ENCODE peak calls at places on chromosomes 3 and 15, in five cellular contexts. M is CD8-positive, alpha-beta T cell; V is transverse colon; A is HCT116; L is pancreas. W is an unnamed sample.
A peak's percentile ranks its signal among the peaks of the same experiment; 100 is the strongest.

GRCh38 chr3:52313774-52314188 is 2.3 kb upstream of the DNAH1 start:
- DNase-seq in M (no peak), V (peak; percentile 53), A (no peak), L (no peak), W (peak; percentile 56)

GRCh38 chr15:40982855-40983254 is 29.6 kb downstream of the CHAC1 start:
- DNase-seq in M (no peak), V (no peak), A (no peak), L (no peak), W (no peak)

GRCh38 chr3:125154800-125155269 is 57.7 kb downstream of the SLC12A8 start:
- DNase-seq in M (no peak), V (no peak), A (no peak), L (no peak), W (no peak)

GRCh38 chr3:57951106-57951882 is 56.9 kb upstream of the FLNB start:
- DNase-seq in M (no peak), V (peak; percentile 60), A (peak; percentile 33), L (no peak), W (peak; percentile 68)

GRCh38 chr3:185250653-185251052 is 3.2 kb downstream of the EHHADH start:
- DNase-seq in M (no peak), V (no peak), A (no peak), L (no peak), W (no peak)

GRCh38 chr15:69021895-69022294 is 7.4 kb downstream of the NOX5 start:
- DNase-seq in M (no peak), V (no peak), A (no peak), L (no peak), W (no peak)

GRCh38 chr3:171932153-171932567 is 89.0 kb downstream of the TMEM212 start:
- DNase-seq in M (no peak), V (no peak), A (no peak), L (no peak), W (no peak)

GRCh38 chr15:89472785-89473256 is 23.6 kb downstream of the RHCG start:
- DNase-seq in M (peak; percentile 28), V (peak; percentile 34), A (peak; percentile 48), L (peak; percentile 73), W (peak; percentile 42)

GRCh38 chr3:123883111-123883510 is 1.0 kb downstream of the MYLK start:
- DNase-seq in M (no peak), V (peak; percentile 21), A (no peak), L (no peak), W (no peak)

GRCh38 chr15:48459571-48460461 is 128.6 kb downstream of the DUT start:
- DNase-seq in M (no peak), V (no peak), A (peak; percentile 78), L (no peak), W (no peak)

GRCh38 chr3:156304406-156304805 is 184.0 kb downstream of the KCNAB1 start:
- DNase-seq in M (no peak), V (no peak), A (no peak), L (no peak), W (no peak)

GRCh38 chr3:171974986-171975837 is 64.2 kb upstream of the FNDC3B start:
- DNase-seq in M (no peak), V (no peak), A (no peak), L (no peak), W (no peak)

GRCh38 chr3:113721638-113722037 is 24.4 kb downstream of the NAA50 start:
- DNase-seq in M (no peak), V (no peak), A (no peak), L (no peak), W (no peak)

GRCh38 chr3:172697558-172697957 is 13.3 kb downstream of the NCEH1 start:
- DNase-seq in M (no peak), V (no peak), A (no peak), L (no peak), W (no peak)

GRCh38 chr15:65998486-65998885 is 129.2 kb downstream of the RAB11A start:
- DNase-seq in M (no peak), V (no peak), A (no peak), L (no peak), W (no peak)

GRCh38 chr3:144242797-144243196 is 271.2 kb downstream of the DIPK2A start:
- DNase-seq in M (no peak), V (no peak), A (no peak), L (no peak), W (no peak)

GRCh38 chr15:92097473-92098178 is 244.1 kb downstream of the SLCO3A1 start:
- DNase-seq in M (no peak), V (peak; percentile 46), A (peak; percentile 16), L (peak; percentile 60), W (no peak)

GRCh38 chr3:191282262-191283215 is 46.7 kb upstream of the CCDC50 start:
- DNase-seq in M (no peak), V (no peak), A (no peak), L (no peak), W (no peak)

GRCh38 chr3:10299679-10300078 is 6.9 kb upstream of the GHRL start:
- DNase-seq in M (no peak), V (no peak), A (no peak), L (no peak), W (no peak)

GRCh38 chr3:100230715-100231114 is 30.1 kb upstream of the TBC1D23 start:
- DNase-seq in M (no peak), V (no peak), A (no peak), L (no peak), W (no peak)

GRCh38 chr3:158768881-158769518 is 32.9 kb upstream of the MFSD1 start:
- DNase-seq in M (no peak), V (peak; percentile 11), A (no peak), L (no peak), W (no peak)

GRCh38 chr3:46087871-46088270 is 60.6 kb upstream of the XCR1 start:
- DNase-seq in M (no peak), V (no peak), A (no peak), L (no peak), W (no peak)
- H3K4me1 ChIP-seq in M (no peaks in the 10 kb centered on the region), V (no peaks in the 10 kb centered on the region), A (no peaks in the 10 kb centered on the region), L (no peaks in the 10 kb centered on the region), W (peaks cover 7% of the 10 kb centered on the region)

DNA sequence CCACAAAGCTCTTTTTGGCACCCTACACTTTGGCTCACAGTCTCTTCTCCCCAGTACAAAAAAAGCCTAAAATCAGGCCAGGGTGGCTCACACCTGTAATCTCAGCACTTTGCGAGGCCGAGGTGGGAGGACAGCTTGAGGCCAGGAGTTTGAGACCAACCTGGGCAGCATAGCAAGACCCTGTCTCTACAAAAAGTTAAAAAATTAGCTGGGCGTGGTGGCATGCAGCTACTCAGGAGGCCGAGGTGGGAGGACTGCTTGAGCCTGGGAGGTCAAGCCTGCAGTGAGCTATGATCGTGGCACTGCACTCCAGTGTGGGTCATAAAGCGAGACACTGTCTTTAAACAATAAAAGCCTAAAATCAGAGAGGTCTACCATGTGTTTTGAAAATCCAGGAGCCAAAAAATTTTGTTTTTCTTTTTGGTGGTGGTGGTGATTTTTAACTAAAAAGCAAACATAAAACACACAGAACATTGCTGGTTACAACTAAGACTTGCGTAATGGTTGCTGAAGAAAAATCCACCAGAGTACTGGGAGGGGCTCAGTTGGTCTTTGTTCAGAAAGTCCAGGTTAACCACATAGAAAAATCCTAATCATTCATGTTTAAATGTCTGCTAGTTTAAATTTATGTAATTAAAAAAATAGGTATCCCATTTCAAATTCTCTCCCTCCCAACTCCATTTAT is 1.6 kb upstream of the MAN2C1 start:
- DNase-seq in M (no peak), V (no peak), A (no peak), L (no peak), W (no peak)
- TF ChIP-seq CTCF in M (no peak), V (no peak), A (no peak), L (no peak), W (no peak)

GRCh38 chr15:74845208-74845568 is 2.2 kb upstream of the ULK3 start:
- DNase-seq in M (peak; percentile 63), V (no peak), A (no peak), L (no peak), W (no peak)
- H3K36me3 ChIP-seq in M (peaks cover 18% of the 10 kb centered on the region), V (peaks cover 28% of the 10 kb centered on the region), A (peaks cover 23% of the 10 kb centered on the region), L (peaks cover 20% of the 10 kb centered on the region), W (no peaks in the 10 kb centered on the region)

GRCh38 chr3:110734524-110734923 is 337.1 kb upstream of the NECTIN3 start:
- DNase-seq in M (no peak), V (no peak), A (no peak), L (no peak), W (no peak)
- H3K4me1 ChIP-seq in M (no peaks in the 10 kb centered on the region), V (no peaks in the 10 kb centered on the region), A (no peaks in the 10 kb centered on the region), L (peaks cover 6% of the 10 kb centered on the region), W (no peaks in the 10 kb centered on the region)

W was measured in left lung.